ENCODE peak calls at places on chromosome 2, in seven cellular contexts. X, V, G, A, L, U and K are unnamed samples.

GRCh38 chr2:3126171-3126685 is 251.4 kb downstream of the EIPR1 start:
- DNase-seq in X (no peak), G (no peak), A (no peak), V (no peak), L (no peak), U (no peak), K (no peak)

GRCh38 chr2:7667260-7667757 is 750.1 kb downstream of the RNF144A start:
- DNase-seq in A (no peak), L (no peak), G (no peak), V (no peak), X (no peak), U (no peak), K (no peak)

GRCh38 chr2:54457326-54458023 is 1.3 kb downstream of the SPTBN1 start:
- DNase-seq in X (peak; percentile 43), A (peak; percentile 47), L (peak; percentile 71), V (no peak), U (peak; percentile 58), G (peak; percentile 69), K (peak; percentile 53)

GRCh38 chr2:65432227-65433190 is at the start of gene SPRED2:
- DNase-seq in G (peak; percentile 96), U (peak; percentile 93), L (peak; percentile 92), V (peak; percentile 23), A (peak; percentile 97), X (peak; percentile 96), K (peak; percentile 99)

GRCh38 chr2:29228276-29228675 is 113.1 kb downstream of the CLIP4 start:
- DNase-seq in X (no peak), G (no peak), U (no peak), A (no peak), V (no peak), L (no peak), K (no peak)

GRCh38 chr2:177242136-177242987 is 22.2 kb downstream of the NFE2L2 start:
- DNase-seq in A (no peak), V (no peak), U (no peak), G (no peak), L (no peak), X (no peak), K (peak; percentile 54)

GRCh38 chr2:237673130-237673921 is 45.9 kb downstream of the LRRFIP1 start:
- DNase-seq in G (peak; percentile 84), V (peak; percentile 92), L (no peak), X (peak; percentile 68), U (peak; percentile 67), A (peak; percentile 89), K (peak; percentile 79)

GRCh38 chr2:53509827-53510785 is 257.5 kb upstream of the CHAC2 start:
- DNase-seq in X (no peak), L (no peak), A (no peak), V (no peak), U (no peak), G (peak; percentile 65), K (no peak)

GRCh38 chr2:234368861-234369261 is 128.0 kb downstream of the ARL4C start:
- DNase-seq in G (peak; percentile 12), V (no peak), X (no peak), U (no peak), L (no peak), A (no peak), K (no peak)